ENCODE peak calls at places on chromosome 16, in ten cellular contexts. G is pulmonary artery endothelial cell; Z is LoVo; Q is AG10803; H is thyroid gland; T is WTC11; D is stimulated activated CD4-positive, alpha-beta T cell treated with anti-CD3 and anti-CD28 coated beads, Interleukin-2, amount 100 ng/mL, for 48 hours; Y is stimulated activated naive CD8-positive, alpha-beta T cell treated with anti-CD3 and anti-CD28 coated beads, Interleukin-15, amount 100 ng/mL, for 72 hours; N is OCI-M1; C is HS-5. O is an unnamed sample.
A peak's percentile ranks its signal among the peaks of the same experiment; 100 is the strongest.

GRCh38 chr16:56344518-56345405 is 80.6 kb downstream of the AMFR start:
- DNase-seq in G (no peak), Z (no peak), Q (no peak), H (no peak), T (no peak), D (no peak), Y (no peak), N (no peak), C (no peak), O (no peak)

GRCh38 chr16:15704545-15704987 is 54.5 kb downstream of the NDE1 start:
- DNase-seq in G (peak; percentile 40), Z (peak; percentile 47), Q (peak; percentile 69), H (peak; percentile 74), T (peak; percentile 90), D (peak; percentile 84), Y (peak; percentile 61), N (peak; percentile 80), C (peak; percentile 22), O (peak; percentile 74)

GRCh38 chr16:73023320-73023719 is 24.6 kb downstream of the ZFHX3 start:
- DNase-seq in G (no peak), Z (no peak), Q (no peak), H (peak; percentile 56), T (no peak), D (no peak), Y (no peak), N (no peak), C (no peak), O (no peak)

GRCh38 chr16:70715860-70716357 is 30.1 kb upstream of the MTSS2 start:
- DNase-seq in G (no peak), Z (no peak), Q (no peak), H (peak; percentile 87), T (no peak), D (no peak), Y (no peak), N (no peak), C (no peak), O (peak; percentile 86)

GRCh38 chr16:24734382-24734781 is 4.9 kb downstream of the TNRC6A start:
- DNase-seq in G (no peak), Z (no peak), Q (peak; percentile 82), H (no peak), T (no peak), D (no peak), Y (no peak), N (peak; percentile 58), C (no peak), O (peak; percentile 64)

GRCh38 chr16:79318137-79318899 is 282.2 kb downstream of the MAF start:
- DNase-seq in G (no peak), Z (no peak), Q (no peak), H (no peak), T (no peak), D (no peak), Y (no peak), N (no peak), C (no peak), O (no peak)

GRCh38 chr16:1650131-1650530 is 27.9 kb upstream of the JPT2 start:
- DNase-seq in G (no peak), Z (no peak), Q (no peak), H (no peak), T (no peak), D (no peak), Y (no peak), N (no peak), C (no peak), O (no peak)

GRCh38 chr16:88479795-88480760 is 27.0 kb downstream of the ZFPM1 start:
- DNase-seq in G (no peak), Z (no peak), Q (no peak), H (no peak), T (no peak), D (no peak), Y (no peak), N (no peak), C (no peak), O (no peak)

GRCh38 chr16:278863-279366 is 1.5 kb upstream of the ARHGDIG start:
- DNase-seq in G (no peak), Z (no peak), Q (no peak), H (peak; percentile 69), T (no peak), D (no peak), Y (peak; percentile 39), N (peak; percentile 86), C (no peak), O (peak; percentile 35)

GRCh38 chr16:70715113-70715711 is 29.4 kb upstream of the MTSS2 start:
- DNase-seq in G (no peak), Z (no peak), Q (peak; percentile 99), H (peak; percentile 99), T (no peak), D (no peak), Y (no peak), N (no peak), C (peak; percentile 97), O (peak; percentile 100)

GRCh38 chr16:11034481-11034931 is 90.1 kb downstream of the CLEC16A start:
- DNase-seq in G (no peak), Z (no peak), Q (peak; percentile 60), H (no peak), T (no peak), D (no peak), Y (no peak), N (no peak), C (no peak), O (no peak)

GRCh38 chr16:59881366-59881765 is 1147.2 kb upstream of the GOT2 start:
- DNase-seq in G (no peak), Z (no peak), Q (no peak), H (no peak), T (no peak), D (no peak), Y (no peak), N (peak; percentile 30), C (no peak), O (no peak)

GRCh38 chr16:5905935-5906334 is 808.3 kb upstream of the EEF2KMT start:
- DNase-seq in G (no peak), Z (no peak), Q (no peak), H (no peak), T (no peak), D (no peak), Y (no peak), N (no peak), C (no peak), O (no peak)

GRCh38 chr16:11309895-11310633 is 28.9 kb upstream of the PRM1 start:
- DNase-seq in G (no peak), Z (no peak), Q (no peak), H (peak; percentile 78), T (no peak), D (no peak), Y (no peak), N (peak; percentile 12), C (no peak), O (no peak)

GRCh38 chr16:67112591-67113399 is 3.1 kb downstream of the PHAF1 start:
- DNase-seq in G (no peak), Z (peak; percentile 10), Q (no peak), H (no peak), T (no peak), D (no peak), Y (no peak), N (no peak), C (no peak), O (no peak)

GRCh38 chr16:80065565-80065964 is 465.0 kb upstream of the MAF start:
- DNase-seq in G (no peak), Z (no peak), Q (no peak), H (no peak), T (no peak), D (no peak), Y (no peak), N (no peak), C (no peak), O (no peak)

GRCh38 chr16:2675714-2676113 is 6.6 kb upstream of the KCTD5 start:
- DNase-seq in G (no peak), Z (no peak), Q (no peak), H (no peak), T (no peak), D (no peak), Y (no peak), N (no peak), C (no peak), O (peak; percentile 21)

GRCh38 chr16:80317132-80318098 is 223.4 kb upstream of the DYNLRB2 start:
- DNase-seq in G (no peak), Z (no peak), Q (no peak), H (no peak), T (peak; percentile 50), D (no peak), Y (no peak), N (no peak), C (no peak), O (peak; percentile 11)

GRCh38 chr16:11133344-11133921 is 122.6 kb downstream of the SOCS1 start:
- DNase-seq in G (peak; percentile 75), Z (no peak), Q (peak; percentile 94), H (peak; percentile 95), T (no peak), D (no peak), Y (no peak), N (no peak), C (peak; percentile 90), O (peak; percentile 98)

GRCh38 chr16:57892041-57892440 is 78.9 kb downstream of the CNGB1 start:
- DNase-seq in G (no peak), Z (no peak), Q (peak; percentile 82), H (peak; percentile 78), T (no peak), D (no peak), Y (no peak), N (no peak), C (peak; percentile 85), O (peak; percentile 93)

GRCh38 chr16:3720418-3720817 is 3.1 kb upstream of the TRAP1 start:
- DNase-seq in G (no peak), Z (no peak), Q (no peak), H (no peak), T (no peak), D (no peak), Y (no peak), N (no peak), C (no peak), O (no peak)

GRCh38 chr16:87490091-87490798 is 2.6 kb downstream of the ZCCHC14 start:
- DNase-seq in G (no peak), Z (no peak), Q (no peak), H (no peak), T (no peak), D (no peak), Y (peak; percentile 20), N (peak; percentile 10), C (no peak), O (peak; percentile 27)

GRCh38 chr16:11977206-11978041 is 890 bp downstream of the SNX29 start:
- DNase-seq in G (no peak), Z (no peak), Q (peak; percentile 88), H (no peak), T (no peak), D (no peak), Y (no peak), N (no peak), C (peak; percentile 78), O (peak; percentile 93)

GRCh38 chr16:29989111-29989858 is 6.1 kb downstream of the HIRIP3 start:
- DNase-seq in G (no peak), Z (no peak), Q (no peak), H (no peak), T (no peak), D (no peak), Y (no peak), N (no peak), C (no peak), O (no peak)

GRCh38 chr16:68889508-68890150 is 46.3 kb downstream of the TANGO6 start:
- DNase-seq in G (no peak), Z (no peak), Q (no peak), H (no peak), T (no peak), D (no peak), Y (no peak), N (no peak), C (no peak), O (no peak)

GRCh38 chr16:78996806-78997205 is 603.7 kb downstream of the MAF start:
- DNase-seq in G (no peak), Z (no peak), Q (no peak), H (no peak), T (no peak), D (no peak), Y (no peak), N (no peak), C (no peak), O (no peak)

GRCh38 chr16:49061315-49061714 is 220.3 kb downstream of the CBLN1 start:
- DNase-seq in G (no peak), Z (no peak), Q (no peak), H (peak; percentile 80), T (no peak), D (no peak), Y (no peak), N (no peak), C (no peak), O (no peak)